ENCODE peak calls at places on chromosomes 12 and 14, in five cellular contexts. L is pons, C is pancreas, Z is NCI-H748 treated with DMSO at 0.1 percent for 48 hours, W is nucleus accumbens. R is an unnamed sample.

GRCh38 chr12:70398002-70398401 is 31.9 kb downstream of the KCNMB4 start:
- DNase-seq in Z (no peak), L (no peak), C (no peak), W (no peak), R (no peak)

GRCh38 chr12:64675795-64676194 is 65.5 kb downstream of the RASSF3 start:
- DNase-seq in C (peak), W (no peak), L (no peak), Z (no peak), R (no peak)

GRCh38 chr12:58443273-58443980 is 476.9 kb downstream of the LRIG3 start:
- DNase-seq in W (no peak), L (peak), Z (peak), C (no peak), R (no peak)

GRCh38 chr14:70921669-70922068 is 14.4 kb downstream of the PCNX1 start:
- DNase-seq in C (no peak), Z (no peak), W (no peak), L (no peak), R (no peak)

GRCh38 chr14:52844262-52845060 is 53.1 kb upstream of the GNPNAT1 start:
- DNase-seq in L (peak), W (no peak), Z (no peak), C (no peak), R (no peak)

GRCh38 chr12:104480826-104481457 is 24.2 kb downstream of the CHST11 start:
- DNase-seq in Z (no peak), C (no peak), L (peak), W (peak), R (no peak)

GRCh38 chr14:70724944-70725343 is 83.2 kb downstream of the TTC9 start:
- DNase-seq in C (no peak), W (no peak), Z (no peak), L (no peak), R (no peak)

GRCh38 chr12:81084848-81085350 is 7.0 kb downstream of the ACSS3 start:
- DNase-seq in W (no peak), C (no peak), L (no peak), Z (no peak), R (no peak)

GRCh38 chr12:12705833-12706520 is 10.0 kb upstream of the GPR19 start:
- DNase-seq in L (no peak), Z (no peak), C (peak), W (no peak), R (no peak)

GRCh38 chr12:103513875-103514274 is 18.1 kb upstream of the C12orf42 start:
- DNase-seq in W (no peak), Z (no peak), C (no peak), L (no peak), R (no peak)

GRCh38 chr12:53505555-53506449 is 1.5 kb downstream of the NPFF start:
- DNase-seq in L (no peak), C (no peak), Z (no peak), W (no peak), R (no peak)

GRCh38 chr12:57005980-57006808 is at the start of gene ZBTB39:
- DNase-seq in L (no peak), C (peak), Z (peak), W (peak), R (no peak)

GRCh38 chr12:128578045-128578444 is 245.7 kb downstream of the SLC15A4 start:
- DNase-seq in L (no peak), Z (no peak), C (no peak), W (no peak), R (no peak)

GRCh38 chr14:20683896-20684661 is at the start of gene RNASE4:
- DNase-seq in Z (peak), C (peak), L (peak), W (peak), R (no peak)

GRCh38 chr12:7439579-7440505 is 4.1 kb downstream of the CD163L1 start:
- DNase-seq in C (peak), Z (no peak), L (no peak), W (peak), R (no peak)

GRCh38 chr12:21308785-21309184 is 25.9 kb downstream of the SLCO1A2 start:
- DNase-seq in W (no peak), L (peak), C (no peak), Z (no peak), R (no peak)

GRCh38 chr12:1920436-1920835 is 2.0 kb upstream of the CACNA2D4 start:
- DNase-seq in C (no peak), Z (no peak), L (no peak), W (no peak), R (no peak)

GRCh38 chr12:116920939-116921338 is 10.2 kb downstream of the FBXW8 start:
- DNase-seq in L (no peak), W (no peak), C (no peak), Z (no peak), R (no peak)

GRCh38 chr12:46212108-46212982 is 56.5 kb downstream of the SLC38A1 start:
- DNase-seq in C (no peak), W (no peak), L (no peak), Z (peak), R (no peak)

R was measured in chondrocyte.